ENCODE peak calls at places on chromosomes 13 and 19, in seven cellular contexts. P is ovary, N is HepG2, T is stomach, F is sigmoid colon, G is suprapubic skin, B is SK-N-SH. O is an unnamed sample.

GRCh38 chr19:55209430-55210119 is at the start of gene PTPRH:
- DNase-seq in N (no peak), F (no peak), T (peak; percentile 72), P (no peak), G (no peak), B (no peak), O (peak; percentile 73)

GRCh38 chr19:17049711-17050280 is 23.2 kb upstream of the CPAMD8 start:
- DNase-seq in B (no peak), F (no peak), N (no peak), G (no peak), T (no peak), P (no peak), O (no peak)

GRCh38 chr19:2771786-2772674 is 11.0 kb downstream of the SGTA start:
- DNase-seq in F (no peak), G (no peak), T (no peak), B (no peak), N (no peak), P (no peak), O (no peak)

GRCh38 chr13:112619730-112620639 is 32.0 kb upstream of the TUBGCP3 start:
- DNase-seq in F (no peak), N (no peak), B (no peak), T (no peak), P (no peak), G (no peak), O (peak; percentile 7)

GRCh38 chr13:45838171-45838745 is 13.3 kb downstream of the SIAH3 start:
- DNase-seq in G (no peak), P (no peak), N (no peak), B (peak; percentile 45), T (no peak), F (no peak), O (no peak)

GRCh38 chr19:3100331-3100730 is 6.2 kb downstream of the GNA11 start:
- DNase-seq in B (no peak), N (no peak), F (no peak), P (no peak), G (no peak), T (no peak), O (no peak)

GRCh38 chr19:58552655-58553054 is 2.2 kb downstream of the CHMP2A start:
- DNase-seq in F (no peak), P (no peak), N (no peak), B (no peak), T (no peak), G (no peak), O (no peak)

GRCh38 chr19:42469311-42470239 is 26.8 kb upstream of the CXCL17 start:
- DNase-seq in N (peak; percentile 50), P (no peak), B (no peak), T (no peak), F (no peak), G (no peak), O (no peak)

GRCh38 chr19:4089400-4089908 is 22.8 kb upstream of the ZBTB7A start:
- DNase-seq in N (no peak), P (no peak), B (no peak), F (no peak), G (no peak), T (no peak), O (no peak)

GRCh38 chr19:32863841-32864240 is 5.7 kb downstream of the SLC7A9 start:
- DNase-seq in N (no peak), G (no peak), T (no peak), F (no peak), P (no peak), B (no peak), O (no peak)

GRCh38 chr19:47711652-47712239 is 1.5 kb upstream of the EHD2 start:
- DNase-seq in P (no peak), N (peak; percentile 28), G (no peak), F (no peak), B (no peak), T (no peak), O (no peak)

GRCh38 chr13:110456550-110456949 is 105.0 kb downstream of the RAB20 start:
- DNase-seq in B (no peak), G (no peak), P (no peak), F (peak; percentile 58), N (no peak), T (no peak), O (no peak)

GRCh38 chr19:53898166-53898565 is 10.9 kb upstream of the CACNG7 start:
- DNase-seq in G (no peak), N (no peak), P (no peak), B (no peak), F (no peak), T (no peak), O (no peak)

GRCh38 chr13:60583196-60583908 is 186.3 kb downstream of the TDRD3 start:
- DNase-seq in N (peak; percentile 13), G (no peak), F (no peak), B (no peak), P (no peak), T (no peak), O (no peak)

GRCh38 chr19:51111606-51112005 is 3.4 kb upstream of the CTU1 start:
- DNase-seq in G (no peak), N (peak; percentile 14), F (no peak), P (no peak), T (no peak), B (no peak), O (peak; percentile 55)

GRCh38 chr13:113836917-113837553 is 26.8 kb downstream of the GAS6 start:
- DNase-seq in T (peak; percentile 66), P (peak; percentile 76), G (no peak), B (peak; percentile 61), F (peak; percentile 88), N (no peak), O (peak; percentile 92)

GRCh38 chr19:1410789-1411188 is 3.4 kb downstream of the DAZAP1 start:
- DNase-seq in B (no peak), N (no peak), P (peak; percentile 24), F (no peak), T (no peak), G (no peak), O (no peak)

GRCh38 chr13:50573046-50573445 is 270.4 kb downstream of the DLEU7 start:
- DNase-seq in B (no peak), F (no peak), T (no peak), P (no peak), G (no peak), N (no peak), O (no peak)

GRCh38 chr19:2661615-2662014 is 40.9 kb downstream of the GNG7 start:
- DNase-seq in G (no peak), B (no peak), F (no peak), N (no peak), T (no peak), P (no peak), O (no peak)

GRCh38 chr19:50552540-50552939 is 15.7 kb downstream of the LRRC4B start:
- DNase-seq in F (no peak), P (no peak), T (no peak), G (no peak), B (no peak), N (no peak), O (no peak)

GRCh38 chr19:55319786-55320185 is 5.4 kb downstream of the TMEM150B start:
- DNase-seq in B (peak; percentile 83), N (no peak), F (no peak), G (no peak), P (peak; percentile 36), T (no peak), O (no peak)

GRCh38 chr19:47107953-47108746 is 5.4 kb downstream of the ZC3H4 start:
- DNase-seq in N (no peak), B (no peak), F (no peak), T (no peak), G (no peak), P (no peak), O (no peak)

DNA sequence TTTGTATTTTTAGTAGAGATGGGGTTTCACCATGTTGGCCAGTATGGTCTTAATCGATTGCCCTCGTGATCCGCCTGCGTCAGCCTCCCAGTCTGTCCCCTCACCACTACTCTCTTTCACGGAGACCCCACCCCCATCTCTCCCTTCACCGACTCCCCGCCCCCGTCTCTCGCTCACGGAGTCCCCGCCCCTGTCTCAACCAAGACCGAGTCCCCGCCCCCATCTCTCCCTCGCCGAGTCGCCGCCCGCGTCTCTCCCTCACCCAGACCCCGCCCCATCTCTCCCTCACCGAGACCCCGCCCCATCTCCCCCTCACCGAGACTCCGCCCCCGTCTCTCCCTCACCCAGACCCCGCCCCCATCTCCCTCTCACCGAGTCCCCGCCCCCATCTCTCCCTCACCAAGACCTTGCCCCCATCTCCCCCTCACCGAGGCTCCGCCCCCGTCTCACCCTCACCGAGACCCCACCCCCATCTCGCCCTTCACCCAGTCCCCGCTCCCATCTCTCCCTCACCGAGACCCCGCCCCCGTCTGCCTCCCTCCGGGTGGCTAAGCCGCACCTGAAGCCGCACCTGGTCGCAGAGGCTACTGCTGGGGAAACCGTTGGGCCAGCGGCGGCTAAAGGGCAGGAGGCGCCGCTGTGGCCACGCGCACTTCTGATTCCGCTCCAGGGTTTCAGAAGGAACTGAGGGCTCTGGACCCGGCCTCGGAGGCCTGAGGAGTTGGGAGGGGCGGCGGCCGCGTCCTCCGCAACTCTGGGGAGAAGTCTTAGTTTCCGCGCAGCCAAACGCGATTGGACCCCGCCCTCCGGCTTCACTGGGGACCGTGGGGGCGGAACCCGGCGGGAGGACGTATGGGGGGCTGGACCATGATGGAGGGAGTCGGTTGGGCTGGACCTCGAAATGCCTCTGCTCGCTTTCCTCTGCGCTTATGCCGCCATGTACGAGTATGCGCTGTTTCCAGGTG is 17.1 kb upstream of the ZNF846 start:
- DNase-seq in T (peak; percentile 99), G (peak; percentile 99), F (peak; percentile 99), N (peak; percentile 90), P (peak; percentile 99), B (peak; percentile 96), O (peak; percentile 93)
- TF ChIP-seq EP300 in T (no peak), G (no peak), F (no peak), N (no peak), P (no peak), B (peak; percentile 15), O (no peak)

DNA sequence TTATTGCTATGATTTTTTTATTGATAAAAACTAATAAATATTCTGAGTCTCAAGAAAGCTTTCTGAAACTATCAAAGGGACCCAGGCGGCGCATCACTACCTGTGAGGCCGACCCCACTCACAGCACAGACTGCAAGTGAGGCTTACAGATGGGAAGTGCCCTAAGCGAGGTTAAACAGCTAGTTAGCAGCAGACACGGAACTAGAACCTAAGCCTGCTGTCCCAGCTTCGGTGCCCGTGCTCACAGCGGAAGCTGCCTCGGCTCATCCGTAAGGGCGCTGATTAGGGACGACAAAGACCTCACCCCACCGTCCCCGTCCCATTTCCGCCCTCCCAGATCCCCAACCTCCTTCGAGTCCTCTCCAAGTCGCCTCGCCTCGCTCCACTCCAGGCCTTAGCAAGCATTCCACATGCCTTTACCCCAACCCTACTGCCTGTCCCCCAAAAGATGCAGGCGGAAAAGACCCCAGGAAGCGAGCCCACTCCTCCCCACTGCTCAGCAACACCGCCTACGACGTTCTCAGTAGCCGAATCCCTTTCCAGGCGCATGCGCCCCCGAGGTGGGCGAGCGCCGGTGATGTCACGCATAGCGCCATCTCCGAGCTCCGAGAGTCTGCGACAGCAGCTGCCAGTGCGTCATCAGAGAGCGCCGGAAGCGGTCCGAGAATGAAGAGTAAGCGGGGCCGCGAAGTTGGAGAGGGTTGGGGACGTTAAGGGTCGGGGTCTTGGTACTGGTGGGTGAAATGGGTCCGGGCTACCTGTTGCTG is at the start of gene POP4:
- DNase-seq in T (peak; percentile 98), P (peak; percentile 99), B (peak; percentile 97), N (peak; percentile 90), F (peak; percentile 98), G (peak; percentile 98), O (peak; percentile 98)
- TF ChIP-seq EP300 in T (no peak), P (no peak), B (no peak), N (no peak), F (no peak), G (no peak), O (no peak)

GRCh38 chr19:19366691-19367396 is 38.6 kb upstream of the GATAD2A start:
- DNase-seq in N (peak; percentile 92), F (no peak), G (no peak), P (no peak), B (peak; percentile 79), T (peak; percentile 86), O (peak; percentile 90)
- TF ChIP-seq EP300 in N (no peak), F (no peak), G (no peak), P (no peak), B (no peak), T (no peak), O (no peak)

GRCh38 chr19:8148410-8149231 is 771 bp downstream of the FBN3 start:
- DNase-seq in N (no peak), F (no peak), T (no peak), B (peak; percentile 62), G (no peak), P (no peak), O (peak; percentile 29)
- TF ChIP-seq EP300 in N (no peak), F (no peak), T (no peak), B (no peak), G (no peak), P (no peak), O (no peak)